ENCODE peak calls at places on chromosomes 13 and 19, in four cellular contexts. P, Q, N and C are unnamed samples.

GRCh38 chr13:42038661-42039456 is 9.6 kb upstream of the DGKH start:
- DNase-seq in P (no peak), Q (no peak), N (no peak), C (no peak)

GRCh38 chr19:6876790-6877189 is 10.6 kb upstream of the ADGRE1 start:
- DNase-seq in P (no peak), Q (peak; percentile 59), N (no peak), C (no peak)

GRCh38 chr19:8915997-8916396 is 83.8 kb downstream of the MBD3L1 start:
- DNase-seq in P (no peak), Q (no peak), N (no peak), C (no peak)

GRCh38 chr13:49082653-49083536 is 107.2 kb downstream of the FNDC3A start:
- DNase-seq in P (peak; percentile 60), Q (no peak), N (no peak), C (no peak)

GRCh38 chr19:55232284-55232597 is 3.7 kb upstream of the TMEM86B start:
- DNase-seq in P (no peak), Q (no peak), N (no peak), C (no peak)

GRCh38 chr13:51146667-51147066 is 35.6 kb upstream of the C13orf42 start:
- DNase-seq in P (no peak), Q (no peak), N (no peak), C (no peak)

GRCh38 chr13:94431987-94432386 is 47.5 kb downstream of the DCT start:
- DNase-seq in P (no peak), Q (no peak), N (no peak), C (no peak)

GRCh38 chr13:27644302-27644701 is 22.6 kb downstream of the POLR1D start:
- DNase-seq in P (peak; percentile 35), Q (no peak), N (no peak), C (peak; percentile 20)

GRCh38 chr13:113407103-113407530 is 43.2 kb upstream of the GRTP1 start:
- DNase-seq in P (no peak), Q (no peak), N (no peak), C (no peak)

GRCh38 chr13:113483504-113484287 is 6.8 kb downstream of the DCUN1D2 start:
- DNase-seq in P (no peak), Q (no peak), N (no peak), C (no peak)

GRCh38 chr19:54209058-54209747 is 8.5 kb downstream of the RPS9 start:
- DNase-seq in P (no peak), Q (no peak), N (no peak), C (peak; percentile 53)

GRCh38 chr19:595326-596262 is 5.9 kb downstream of the HCN2 start:
- DNase-seq in P (no peak), Q (no peak), N (no peak), C (peak; percentile 92)